ENCODE peak calls at places on chromosome 6, in seven cellular contexts. One of them, this sample, is unnamed.

GRCh38 chr6:41036601-41037000 is 2.4 kb downstream of the UNC5CL start:
- DNase-seq in lower leg skin: no peak
- DNase-seq in WERI-Rb-1: no peak
- DNase-seq in putamen: no peak
- DNase-seq in GM06990: no peak
- DNase-seq in stimulated activated CD8-positive, alpha-beta memory T cell treated with anti-CD3 and anti-CD28 coated beads, Interleukin-2, amount 100 ng/mL, for 1 hour: no peak
- DNase-seq in activated naive CD8-positive, alpha-beta T cell treated with anti-CD3 and anti-CD28 coated beads, Interleukin-2, amount 50 U/mL, for 24 hours: no peak
- DNase-seq in this sample: peak

GRCh38 chr6:99151634-99152344 is 197.7 kb downstream of the FAXC start:
- DNase-seq in WERI-Rb-1: peak
- DNase-seq in lower leg skin: no peak
- DNase-seq in putamen: no peak
- DNase-seq in activated naive CD8-positive, alpha-beta T cell treated with anti-CD3 and anti-CD28 coated beads, Interleukin-2, amount 50 U/mL, for 24 hours: peak
- DNase-seq in stimulated activated CD8-positive, alpha-beta memory T cell treated with anti-CD3 and anti-CD28 coated beads, Interleukin-2, amount 100 ng/mL, for 1 hour: no peak
- DNase-seq in GM06990: peak
- DNase-seq in this sample: peak

GRCh38 chr6:125188037-125188436 is 34.5 kb downstream of the TPD52L1 start:
- DNase-seq in activated naive CD8-positive, alpha-beta T cell treated with anti-CD3 and anti-CD28 coated beads, Interleukin-2, amount 50 U/mL, for 24 hours: no peak
- DNase-seq in lower leg skin: no peak
- DNase-seq in putamen: peak
- DNase-seq in GM06990: no peak
- DNase-seq in stimulated activated CD8-positive, alpha-beta memory T cell treated with anti-CD3 and anti-CD28 coated beads, Interleukin-2, amount 100 ng/mL, for 1 hour: no peak
- DNase-seq in WERI-Rb-1: no peak
- DNase-seq in this sample: no peak

GRCh38 chr6:148525453-148525852 is 182.8 kb downstream of the SASH1 start:
- DNase-seq in activated naive CD8-positive, alpha-beta T cell treated with anti-CD3 and anti-CD28 coated beads, Interleukin-2, amount 50 U/mL, for 24 hours: no peak
- DNase-seq in GM06990: no peak
- DNase-seq in stimulated activated CD8-positive, alpha-beta memory T cell treated with anti-CD3 and anti-CD28 coated beads, Interleukin-2, amount 100 ng/mL, for 1 hour: no peak
- DNase-seq in WERI-Rb-1: no peak
- DNase-seq in lower leg skin: no peak
- DNase-seq in putamen: no peak
- DNase-seq in this sample: peak

GRCh38 chr6:36099872-36100483 is 30.3 kb upstream of the MAPK13 start:
- DNase-seq in WERI-Rb-1: peak
- DNase-seq in GM06990: no peak
- DNase-seq in stimulated activated CD8-positive, alpha-beta memory T cell treated with anti-CD3 and anti-CD28 coated beads, Interleukin-2, amount 100 ng/mL, for 1 hour: no peak
- DNase-seq in lower leg skin: no peak
- DNase-seq in activated naive CD8-positive, alpha-beta T cell treated with anti-CD3 and anti-CD28 coated beads, Interleukin-2, amount 50 U/mL, for 24 hours: no peak
- DNase-seq in putamen: no peak
- DNase-seq in this sample: no peak

GRCh38 chr6:7684843-7685242 is 41.1 kb upstream of the BMP6 start:
- DNase-seq in lower leg skin: no peak
- DNase-seq in WERI-Rb-1: no peak
- DNase-seq in GM06990: no peak
- DNase-seq in activated naive CD8-positive, alpha-beta T cell treated with anti-CD3 and anti-CD28 coated beads, Interleukin-2, amount 50 U/mL, for 24 hours: no peak
- DNase-seq in stimulated activated CD8-positive, alpha-beta memory T cell treated with anti-CD3 and anti-CD28 coated beads, Interleukin-2, amount 100 ng/mL, for 1 hour: no peak
- DNase-seq in putamen: no peak
- DNase-seq in this sample: no peak

GRCh38 chr6:31386977-31387376 is 16.4 kb upstream of the MICA start:
- DNase-seq in activated naive CD8-positive, alpha-beta T cell treated with anti-CD3 and anti-CD28 coated beads, Interleukin-2, amount 50 U/mL, for 24 hours: no peak
- DNase-seq in putamen: no peak
- DNase-seq in lower leg skin: no peak
- DNase-seq in stimulated activated CD8-positive, alpha-beta memory T cell treated with anti-CD3 and anti-CD28 coated beads, Interleukin-2, amount 100 ng/mL, for 1 hour: no peak
- DNase-seq in WERI-Rb-1: no peak
- DNase-seq in GM06990: no peak
- DNase-seq in this sample: no peak

GRCh38 chr6:113636357-113636824 is 220.8 kb upstream of the MARCKS start:
- DNase-seq in lower leg skin: no peak
- DNase-seq in GM06990: no peak
- DNase-seq in putamen: no peak
- DNase-seq in WERI-Rb-1: no peak
- DNase-seq in stimulated activated CD8-positive, alpha-beta memory T cell treated with anti-CD3 and anti-CD28 coated beads, Interleukin-2, amount 100 ng/mL, for 1 hour: no peak
- DNase-seq in activated naive CD8-positive, alpha-beta T cell treated with anti-CD3 and anti-CD28 coated beads, Interleukin-2, amount 50 U/mL, for 24 hours: no peak
- DNase-seq in this sample: no peak

GRCh38 chr6:87653074-87653962 is 48.7 kb downstream of the AKIRIN2 start:
- DNase-seq in lower leg skin: no peak
- DNase-seq in WERI-Rb-1: no peak
- DNase-seq in GM06990: no peak
- DNase-seq in stimulated activated CD8-positive, alpha-beta memory T cell treated with anti-CD3 and anti-CD28 coated beads, Interleukin-2, amount 100 ng/mL, for 1 hour: no peak
- DNase-seq in activated naive CD8-positive, alpha-beta T cell treated with anti-CD3 and anti-CD28 coated beads, Interleukin-2, amount 50 U/mL, for 24 hours: no peak
- DNase-seq in putamen: no peak
- DNase-seq in this sample: no peak

GRCh38 chr6:24960991-24961475 is 25.3 kb upstream of the RIPOR2 start:
- DNase-seq in GM06990: no peak
- DNase-seq in activated naive CD8-positive, alpha-beta T cell treated with anti-CD3 and anti-CD28 coated beads, Interleukin-2, amount 50 U/mL, for 24 hours: no peak
- DNase-seq in putamen: no peak
- DNase-seq in WERI-Rb-1: no peak
- DNase-seq in stimulated activated CD8-positive, alpha-beta memory T cell treated with anti-CD3 and anti-CD28 coated beads, Interleukin-2, amount 100 ng/mL, for 1 hour: no peak
- DNase-seq in lower leg skin: no peak
- DNase-seq in this sample: no peak

GRCh38 chr6:96659084-96659845 is 96.3 kb downstream of the FHL5 start:
- DNase-seq in GM06990: no peak
- DNase-seq in WERI-Rb-1: no peak
- DNase-seq in stimulated activated CD8-positive, alpha-beta memory T cell treated with anti-CD3 and anti-CD28 coated beads, Interleukin-2, amount 100 ng/mL, for 1 hour: no peak
- DNase-seq in lower leg skin: no peak
- DNase-seq in activated naive CD8-positive, alpha-beta T cell treated with anti-CD3 and anti-CD28 coated beads, Interleukin-2, amount 50 U/mL, for 24 hours: no peak
- DNase-seq in putamen: no peak
- DNase-seq in this sample: no peak

GRCh38 chr6:22146581-22147468 is 150.0 kb downstream of the PRL start:
- DNase-seq in GM06990: no peak
- DNase-seq in stimulated activated CD8-positive, alpha-beta memory T cell treated with anti-CD3 and anti-CD28 coated beads, Interleukin-2, amount 100 ng/mL, for 1 hour: no peak
- DNase-seq in activated naive CD8-positive, alpha-beta T cell treated with anti-CD3 and anti-CD28 coated beads, Interleukin-2, amount 50 U/mL, for 24 hours: no peak
- DNase-seq in putamen: peak
- DNase-seq in lower leg skin: no peak
- DNase-seq in WERI-Rb-1: no peak
- DNase-seq in this sample: no peak

GRCh38 chr6:127190552-127190951 is 72.1 kb downstream of the RSPO3 start:
- DNase-seq in stimulated activated CD8-positive, alpha-beta memory T cell treated with anti-CD3 and anti-CD28 coated beads, Interleukin-2, amount 100 ng/mL, for 1 hour: no peak
- DNase-seq in putamen: no peak
- DNase-seq in GM06990: no peak
- DNase-seq in WERI-Rb-1: no peak
- DNase-seq in lower leg skin: no peak
- DNase-seq in activated naive CD8-positive, alpha-beta T cell treated with anti-CD3 and anti-CD28 coated beads, Interleukin-2, amount 50 U/mL, for 24 hours: no peak
- DNase-seq in this sample: no peak

GRCh38 chr6:168180548-168181011 is 101.6 kb upstream of the FRMD1 start:
- DNase-seq in stimulated activated CD8-positive, alpha-beta memory T cell treated with anti-CD3 and anti-CD28 coated beads, Interleukin-2, amount 100 ng/mL, for 1 hour: no peak
- DNase-seq in WERI-Rb-1: no peak
- DNase-seq in lower leg skin: no peak
- DNase-seq in activated naive CD8-positive, alpha-beta T cell treated with anti-CD3 and anti-CD28 coated beads, Interleukin-2, amount 50 U/mL, for 24 hours: no peak
- DNase-seq in GM06990: no peak
- DNase-seq in putamen: no peak
- DNase-seq in this sample: no peak

GRCh38 chr6:136723780-136724179 is 68.5 kb downstream of the MAP3K5 start:
- DNase-seq in WERI-Rb-1: no peak
- DNase-seq in lower leg skin: no peak
- DNase-seq in stimulated activated CD8-positive, alpha-beta memory T cell treated with anti-CD3 and anti-CD28 coated beads, Interleukin-2, amount 100 ng/mL, for 1 hour: no peak
- DNase-seq in activated naive CD8-positive, alpha-beta T cell treated with anti-CD3 and anti-CD28 coated beads, Interleukin-2, amount 50 U/mL, for 24 hours: peak
- DNase-seq in putamen: peak
- DNase-seq in GM06990: peak
- DNase-seq in this sample: peak

This sample was measured in HT1080.